ENCODE peak calls at places on chromosomes 2 and 18, in seven cellular contexts. J is germinal center, D is substantia nigra, B is thoracic aorta, M is psoas muscle, F is kidney, I is fibroblast of the aortic adventitia. K is an unnamed sample.

GRCh38 chr2:206457188-206457634 is 13.9 kb downstream of the ADAM23 start:
- DNase-seq in J (no peak), D (no peak), B (no peak), M (no peak), F (no peak), I (no peak), K (no peak)

GRCh38 chr18:74131124-74131523 is 16.5 kb downstream of the FBXO15 start:
- DNase-seq in J (no peak), D (no peak), B (no peak), M (no peak), F (no peak), I (no peak), K (no peak)

GRCh38 chr2:119983108-119983507 is 29.8 kb upstream of the EPB41L5 start:
- DNase-seq in J (no peak), D (no peak), B (no peak), M (no peak), F (no peak), I (no peak), K (no peak)

GRCh38 chr2:12856934-12857660 is 140.4 kb downstream of the TRIB2 start:
- DNase-seq in J (no peak), D (no peak), B (no peak), M (no peak), F (no peak), I (peak), K (no peak)

GRCh38 chr2:85717308-85718005 is 23.3 kb downstream of the GNLY start:
- DNase-seq in J (no peak), D (no peak), B (no peak), M (peak), F (no peak), I (peak), K (no peak)

GRCh38 chr2:215836881-215837280 is 176.5 kb downstream of the MREG start:
- DNase-seq in J (no peak), D (no peak), B (no peak), M (no peak), F (no peak), I (no peak), K (no peak)

GRCh38 chr2:240238201-240238600 is 97.7 kb upstream of the OTOS start:
- DNase-seq in J (no peak), D (no peak), B (no peak), M (no peak), F (no peak), I (no peak), K (no peak)

GRCh38 chr2:142965464-142965863 is 88.0 kb downstream of the KYNU start:
- DNase-seq in J (no peak), D (no peak), B (no peak), M (no peak), F (no peak), I (peak), K (no peak)

GRCh38 chr2:45009928-45010705 is 865 bp upstream of the SIX2 start:
- DNase-seq in J (no peak), D (no peak), B (peak), M (peak), F (peak), I (peak), K (no peak)